ENCODE peak calls at places on chromosomes 5 and 9, in ten cellular contexts. Q is right cardiac atrium; H is NCI-H774; X is epithelial cell of esophagus; A is CD4-positive, alpha-beta T cell; E is neuronal stem cell; L is HT1080; F is endodermal cell; C is GM13976; O is renal cortical epithelial cell. Y is an unnamed sample.

GRCh38 chr5:56175028-56175427 is 58.1 kb downstream of the ANKRD55 start:
- DNase-seq in Q (no peak), H (no peak), X (no peak), A (no peak), E (no peak), L (no peak), F (no peak), C (no peak), O (no peak), Y (no peak)

GRCh38 chr5:41371741-41372140 is 138.7 kb downstream of the PLCXD3 start:
- DNase-seq in Q (no peak), H (no peak), X (peak), A (no peak), E (no peak), L (peak), F (no peak), C (no peak), O (peak), Y (no peak)

GRCh38 chr9:137056739-137057407 is 3.0 kb upstream of the ENTPD2 start:
- DNase-seq in Q (no peak), H (no peak), X (no peak), A (no peak), E (no peak), L (no peak), F (no peak), C (no peak), O (no peak), Y (no peak)

GRCh38 chr5:10538789-10539684 is 24.8 kb upstream of the ANKRD33B start:
- DNase-seq in Q (no peak), H (no peak), X (peak), A (no peak), E (no peak), L (no peak), F (no peak), C (no peak), O (no peak), Y (no peak)

GRCh38 chr9:74887041-74887980 is at the start of gene TRPM6:
- DNase-seq in Q (peak), H (peak), X (peak), A (peak), E (peak), L (peak), F (peak), C (no peak), O (peak), Y (peak)

GRCh38 chr9:70574222-70574837 is 159.9 kb upstream of the KLF9 start:
- DNase-seq in Q (peak), H (peak), X (peak), A (no peak), E (no peak), L (no peak), F (peak), C (no peak), O (peak), Y (no peak)

GRCh38 chr5:125703616-125704015 is 719.6 kb upstream of the GRAMD2B start:
- DNase-seq in Q (no peak), H (no peak), X (peak), A (no peak), E (no peak), L (no peak), F (no peak), C (no peak), O (peak), Y (no peak)

GRCh38 chr9:72365525-72366256 is 683 bp upstream of the ZFAND5 start:
- DNase-seq in Q (peak), H (peak), X (no peak), A (peak), E (no peak), L (peak), F (peak), C (peak), O (peak), Y (peak)

GRCh38 chr5:180658774-180659564 is 9.6 kb upstream of the FLT4 start:
- DNase-seq in Q (no peak), H (no peak), X (no peak), A (no peak), E (no peak), L (no peak), F (peak), C (no peak), O (no peak), Y (no peak)

GRCh38 chr5:117743337-117743736 is 1168.7 kb upstream of the SEMA6A start:
- DNase-seq in Q (no peak), H (no peak), X (no peak), A (no peak), E (no peak), L (no peak), F (no peak), C (no peak), O (no peak), Y (no peak)

GRCh38 chr9:130352586-130353285 is 87.2 kb downstream of the HMCN2 start:
- DNase-seq in Q (no peak), H (no peak), X (no peak), A (no peak), E (no peak), L (no peak), F (no peak), C (no peak), O (no peak), Y (no peak)

GRCh38 chr5:116562669-116563068 is 12.0 kb downstream of the SEMA6A start:
- DNase-seq in Q (peak), H (no peak), X (no peak), A (no peak), E (no peak), L (no peak), F (peak), C (no peak), O (no peak), Y (no peak)

GRCh38 chr9:36987891-36988290 is 46.2 kb downstream of the PAX5 start:
- DNase-seq in Q (no peak), H (no peak), X (peak), A (no peak), E (no peak), L (peak), F (peak), C (no peak), O (peak), Y (no peak)

GRCh38 chr9:124551472-124552339 is 44.5 kb upstream of the NR5A1 start:
- DNase-seq in Q (peak), H (peak), X (peak), A (peak), E (peak), L (peak), F (peak), C (peak), O (peak), Y (peak)

GRCh38 chr5:170206958-170207357 is 25.8 kb upstream of the C5orf58 start:
- DNase-seq in Q (no peak), H (no peak), X (no peak), A (no peak), E (no peak), L (no peak), F (no peak), C (no peak), O (no peak), Y (no peak)

GRCh38 chr9:127744407-127745110 is 9.5 kb upstream of the TOR2A start:
- DNase-seq in Q (peak), H (no peak), X (no peak), A (no peak), E (no peak), L (no peak), F (no peak), C (no peak), O (no peak), Y (no peak)

Y was measured in HAP-1.